ENCODE peak calls at places on chromosomes 4 and X, in eight cellular contexts. One of them, this sample, is unnamed.

GRCh38 chrX:23287191-23287764 is 47.4 kb upstream of the PTCHD1 start:
- DNase-seq in NCI-H2227 treated with DMSO at 0.1 percent for 48 hours: no peak
- DNase-seq in anterior cingulate cortex: no peak
- DNase-seq in AG08396: no peak
- DNase-seq in stimulated activated CD8-positive, alpha-beta memory T cell treated with anti-CD3 and anti-CD28 coated beads, Interleukin-7, amount 100 ng/mL, for 48 hours: no peak
- DNase-seq in left cardiac atrium: no peak
- DNase-seq in type B pancreatic cell: no peak
- DNase-seq in mesothelial cell of epicardium: no peak
- DNase-seq in this sample: no peak

GRCh38 chr4:52251864-52252263 is 200.8 kb downstream of the SPATA18 start:
- DNase-seq in NCI-H2227 treated with DMSO at 0.1 percent for 48 hours: no peak
- DNase-seq in anterior cingulate cortex: no peak
- DNase-seq in AG08396: no peak
- DNase-seq in stimulated activated CD8-positive, alpha-beta memory T cell treated with anti-CD3 and anti-CD28 coated beads, Interleukin-7, amount 100 ng/mL, for 48 hours: no peak
- DNase-seq in left cardiac atrium: no peak
- DNase-seq in type B pancreatic cell: no peak
- DNase-seq in mesothelial cell of epicardium: no peak
- DNase-seq in this sample: no peak

GRCh38 chr4:99117876-99118693 is 26.0 kb downstream of the ADH4 start:
- DNase-seq in NCI-H2227 treated with DMSO at 0.1 percent for 48 hours: no peak
- DNase-seq in anterior cingulate cortex: no peak
- DNase-seq in AG08396: no peak
- DNase-seq in stimulated activated CD8-positive, alpha-beta memory T cell treated with anti-CD3 and anti-CD28 coated beads, Interleukin-7, amount 100 ng/mL, for 48 hours: no peak
- DNase-seq in left cardiac atrium: no peak
- DNase-seq in type B pancreatic cell: no peak
- DNase-seq in mesothelial cell of epicardium: no peak
- DNase-seq in this sample: no peak

GRCh38 chrX:17563076-17563475 is 174.2 kb upstream of the SCML1 start:
- DNase-seq in NCI-H2227 treated with DMSO at 0.1 percent for 48 hours: no peak
- DNase-seq in anterior cingulate cortex: no peak
- DNase-seq in AG08396: no peak
- DNase-seq in stimulated activated CD8-positive, alpha-beta memory T cell treated with anti-CD3 and anti-CD28 coated beads, Interleukin-7, amount 100 ng/mL, for 48 hours: no peak
- DNase-seq in left cardiac atrium: no peak
- DNase-seq in type B pancreatic cell: no peak
- DNase-seq in mesothelial cell of epicardium: no peak
- DNase-seq in this sample: no peak

GRCh38 chr4:152085657-152086056 is 324.9 kb upstream of the GATB start:
- DNase-seq in NCI-H2227 treated with DMSO at 0.1 percent for 48 hours: no peak
- DNase-seq in anterior cingulate cortex: no peak
- DNase-seq in AG08396: no peak
- DNase-seq in stimulated activated CD8-positive, alpha-beta memory T cell treated with anti-CD3 and anti-CD28 coated beads, Interleukin-7, amount 100 ng/mL, for 48 hours: no peak
- DNase-seq in left cardiac atrium: no peak
- DNase-seq in type B pancreatic cell: no peak
- DNase-seq in mesothelial cell of epicardium: no peak
- DNase-seq in this sample: no peak

GRCh38 chr4:70583952-70584834 is 7.9 kb upstream of the AMBN start:
- DNase-seq in NCI-H2227 treated with DMSO at 0.1 percent for 48 hours: no peak
- DNase-seq in anterior cingulate cortex: no peak
- DNase-seq in AG08396: no peak
- DNase-seq in stimulated activated CD8-positive, alpha-beta memory T cell treated with anti-CD3 and anti-CD28 coated beads, Interleukin-7, amount 100 ng/mL, for 48 hours: no peak
- DNase-seq in left cardiac atrium: no peak
- DNase-seq in type B pancreatic cell: no peak
- DNase-seq in mesothelial cell of epicardium: no peak
- DNase-seq in this sample: no peak

GRCh38 chrX:101417981-101418841 is 10.2 kb downstream of the HNRNPH2 start:
- DNase-seq in NCI-H2227 treated with DMSO at 0.1 percent for 48 hours: peak
- DNase-seq in anterior cingulate cortex: peak
- DNase-seq in AG08396: peak
- DNase-seq in stimulated activated CD8-positive, alpha-beta memory T cell treated with anti-CD3 and anti-CD28 coated beads, Interleukin-7, amount 100 ng/mL, for 48 hours: no peak
- DNase-seq in left cardiac atrium: peak
- DNase-seq in type B pancreatic cell: no peak
- DNase-seq in mesothelial cell of epicardium: peak
- DNase-seq in this sample: peak

GRCh38 chr4:171812377-171813194 is 618 bp upstream of the GALNTL6 start:
- DNase-seq in NCI-H2227 treated with DMSO at 0.1 percent for 48 hours: no peak
- DNase-seq in anterior cingulate cortex: peak
- DNase-seq in AG08396: no peak
- DNase-seq in stimulated activated CD8-positive, alpha-beta memory T cell treated with anti-CD3 and anti-CD28 coated beads, Interleukin-7, amount 100 ng/mL, for 48 hours: no peak
- DNase-seq in left cardiac atrium: no peak
- DNase-seq in type B pancreatic cell: peak
- DNase-seq in mesothelial cell of epicardium: peak
- DNase-seq in this sample: no peak

GRCh38 chr4:173289351-173289725 is 44.8 kb downstream of the HMGB2 start:
- DNase-seq in NCI-H2227 treated with DMSO at 0.1 percent for 48 hours: no peak
- DNase-seq in anterior cingulate cortex: no peak
- DNase-seq in AG08396: no peak
- DNase-seq in stimulated activated CD8-positive, alpha-beta memory T cell treated with anti-CD3 and anti-CD28 coated beads, Interleukin-7, amount 100 ng/mL, for 48 hours: no peak
- DNase-seq in left cardiac atrium: no peak
- DNase-seq in type B pancreatic cell: no peak
- DNase-seq in mesothelial cell of epicardium: no peak
- DNase-seq in this sample: no peak

GRCh38 chrX:2412131-2412530 is 88.6 kb downstream of the DHRSX start:
- DNase-seq in NCI-H2227 treated with DMSO at 0.1 percent for 48 hours: no peak
- DNase-seq in anterior cingulate cortex: no peak
- DNase-seq in AG08396: no peak
- DNase-seq in stimulated activated CD8-positive, alpha-beta memory T cell treated with anti-CD3 and anti-CD28 coated beads, Interleukin-7, amount 100 ng/mL, for 48 hours: no peak
- DNase-seq in left cardiac atrium: no peak
- DNase-seq in type B pancreatic cell: no peak
- DNase-seq in mesothelial cell of epicardium: no peak
- DNase-seq in this sample: no peak

GRCh38 chrX:133337250-133337649 is 78.0 kb downstream of the GPC4 start:
- DNase-seq in NCI-H2227 treated with DMSO at 0.1 percent for 48 hours: no peak
- DNase-seq in anterior cingulate cortex: no peak
- DNase-seq in AG08396: no peak
- DNase-seq in stimulated activated CD8-positive, alpha-beta memory T cell treated with anti-CD3 and anti-CD28 coated beads, Interleukin-7, amount 100 ng/mL, for 48 hours: no peak
- DNase-seq in left cardiac atrium: no peak
- DNase-seq in type B pancreatic cell: no peak
- DNase-seq in mesothelial cell of epicardium: peak
- DNase-seq in this sample: no peak

GRCh38 chr4:56704074-56704473 is 23.0 kb upstream of the HOPX start:
- DNase-seq in NCI-H2227 treated with DMSO at 0.1 percent for 48 hours: no peak
- DNase-seq in anterior cingulate cortex: no peak
- DNase-seq in AG08396: no peak
- DNase-seq in stimulated activated CD8-positive, alpha-beta memory T cell treated with anti-CD3 and anti-CD28 coated beads, Interleukin-7, amount 100 ng/mL, for 48 hours: no peak
- DNase-seq in left cardiac atrium: no peak
- DNase-seq in type B pancreatic cell: no peak
- DNase-seq in mesothelial cell of epicardium: no peak
- DNase-seq in this sample: no peak

GRCh38 chr4:140112576-140112975 is 41.4 kb downstream of the MAML3 start:
- DNase-seq in NCI-H2227 treated with DMSO at 0.1 percent for 48 hours: no peak
- DNase-seq in anterior cingulate cortex: no peak
- DNase-seq in AG08396: no peak
- DNase-seq in stimulated activated CD8-positive, alpha-beta memory T cell treated with anti-CD3 and anti-CD28 coated beads, Interleukin-7, amount 100 ng/mL, for 48 hours: no peak
- DNase-seq in left cardiac atrium: no peak
- DNase-seq in type B pancreatic cell: no peak
- DNase-seq in mesothelial cell of epicardium: no peak
- DNase-seq in this sample: no peak

GRCh38 chr4:48311896-48312295 is 29.4 kb upstream of the SLAIN2 start:
- DNase-seq in NCI-H2227 treated with DMSO at 0.1 percent for 48 hours: no peak
- DNase-seq in anterior cingulate cortex: no peak
- DNase-seq in AG08396: no peak
- DNase-seq in stimulated activated CD8-positive, alpha-beta memory T cell treated with anti-CD3 and anti-CD28 coated beads, Interleukin-7, amount 100 ng/mL, for 48 hours: no peak
- DNase-seq in left cardiac atrium: no peak
- DNase-seq in type B pancreatic cell: no peak
- DNase-seq in mesothelial cell of epicardium: no peak
- DNase-seq in this sample: no peak

GRCh38 chr4:99564921-99565320 is 1.1 kb upstream of the TRMT10A start:
- DNase-seq in NCI-H2227 treated with DMSO at 0.1 percent for 48 hours: no peak
- DNase-seq in anterior cingulate cortex: no peak
- DNase-seq in AG08396: no peak
- DNase-seq in stimulated activated CD8-positive, alpha-beta memory T cell treated with anti-CD3 and anti-CD28 coated beads, Interleukin-7, amount 100 ng/mL, for 48 hours: no peak
- DNase-seq in left cardiac atrium: no peak
- DNase-seq in type B pancreatic cell: no peak
- DNase-seq in mesothelial cell of epicardium: no peak
- DNase-seq in this sample: no peak

GRCh38 chrX:72201836-72202536 is 20.4 kb downstream of the PIN4 start:
- DNase-seq in NCI-H2227 treated with DMSO at 0.1 percent for 48 hours: no peak
- DNase-seq in anterior cingulate cortex: no peak
- DNase-seq in AG08396: no peak
- DNase-seq in stimulated activated CD8-positive, alpha-beta memory T cell treated with anti-CD3 and anti-CD28 coated beads, Interleukin-7, amount 100 ng/mL, for 48 hours: no peak
- DNase-seq in left cardiac atrium: no peak
- DNase-seq in type B pancreatic cell: no peak
- DNase-seq in mesothelial cell of epicardium: no peak
- DNase-seq in this sample: no peak

GRCh38 chr4:158771776-158772175 is 3.0 kb downstream of the FNIP2 start:
- DNase-seq in NCI-H2227 treated with DMSO at 0.1 percent for 48 hours: no peak
- DNase-seq in anterior cingulate cortex: no peak
- DNase-seq in AG08396: no peak
- DNase-seq in stimulated activated CD8-positive, alpha-beta memory T cell treated with anti-CD3 and anti-CD28 coated beads, Interleukin-7, amount 100 ng/mL, for 48 hours: no peak
- DNase-seq in left cardiac atrium: no peak
- DNase-seq in type B pancreatic cell: no peak
- DNase-seq in mesothelial cell of epicardium: no peak
- DNase-seq in this sample: no peak

GRCh38 chr4:24137596-24137962 is 247.7 kb upstream of the PPARGC1A start:
- DNase-seq in NCI-H2227 treated with DMSO at 0.1 percent for 48 hours: no peak
- DNase-seq in anterior cingulate cortex: no peak
- DNase-seq in AG08396: no peak
- DNase-seq in stimulated activated CD8-positive, alpha-beta memory T cell treated with anti-CD3 and anti-CD28 coated beads, Interleukin-7, amount 100 ng/mL, for 48 hours: no peak
- DNase-seq in left cardiac atrium: no peak
- DNase-seq in type B pancreatic cell: no peak
- DNase-seq in mesothelial cell of epicardium: no peak
- DNase-seq in this sample: no peak

GRCh38 chr4:182085051-182085480 is 158.1 kb upstream of the TENM3 start:
- DNase-seq in NCI-H2227 treated with DMSO at 0.1 percent for 48 hours: no peak
- DNase-seq in anterior cingulate cortex: no peak
- DNase-seq in AG08396: no peak
- DNase-seq in stimulated activated CD8-positive, alpha-beta memory T cell treated with anti-CD3 and anti-CD28 coated beads, Interleukin-7, amount 100 ng/mL, for 48 hours: no peak
- DNase-seq in left cardiac atrium: no peak
- DNase-seq in type B pancreatic cell: no peak
- DNase-seq in mesothelial cell of epicardium: no peak
- DNase-seq in this sample: no peak

GRCh38 chr4:27145556-27145955 is 284.9 kb downstream of the STIM2 start:
- DNase-seq in NCI-H2227 treated with DMSO at 0.1 percent for 48 hours: no peak
- DNase-seq in anterior cingulate cortex: no peak
- DNase-seq in AG08396: no peak
- DNase-seq in stimulated activated CD8-positive, alpha-beta memory T cell treated with anti-CD3 and anti-CD28 coated beads, Interleukin-7, amount 100 ng/mL, for 48 hours: no peak
- DNase-seq in left cardiac atrium: no peak
- DNase-seq in type B pancreatic cell: no peak
- DNase-seq in mesothelial cell of epicardium: no peak
- DNase-seq in this sample: no peak

GRCh38 chrX:15854080-15854655 is 445 bp downstream of the AP1S2 start:
- DNase-seq in NCI-H2227 treated with DMSO at 0.1 percent for 48 hours: peak
- DNase-seq in anterior cingulate cortex: no peak
- DNase-seq in AG08396: peak
- DNase-seq in stimulated activated CD8-positive, alpha-beta memory T cell treated with anti-CD3 and anti-CD28 coated beads, Interleukin-7, amount 100 ng/mL, for 48 hours: peak
- DNase-seq in left cardiac atrium: peak
- DNase-seq in type B pancreatic cell: peak
- DNase-seq in mesothelial cell of epicardium: peak
- DNase-seq in this sample: peak

GRCh38 chrX:31527455-31528126 is 455.8 kb upstream of the FTHL17 start:
- DNase-seq in NCI-H2227 treated with DMSO at 0.1 percent for 48 hours: no peak
- DNase-seq in anterior cingulate cortex: no peak
- DNase-seq in AG08396: no peak
- DNase-seq in stimulated activated CD8-positive, alpha-beta memory T cell treated with anti-CD3 and anti-CD28 coated beads, Interleukin-7, amount 100 ng/mL, for 48 hours: no peak
- DNase-seq in left cardiac atrium: no peak
- DNase-seq in type B pancreatic cell: no peak
- DNase-seq in mesothelial cell of epicardium: no peak
- DNase-seq in this sample: no peak

GRCh38 chr4:118920247-118920646 is 31.6 kb downstream of the SYNPO2 start:
- DNase-seq in NCI-H2227 treated with DMSO at 0.1 percent for 48 hours: no peak
- DNase-seq in anterior cingulate cortex: no peak
- DNase-seq in AG08396: no peak
- DNase-seq in stimulated activated CD8-positive, alpha-beta memory T cell treated with anti-CD3 and anti-CD28 coated beads, Interleukin-7, amount 100 ng/mL, for 48 hours: no peak
- DNase-seq in left cardiac atrium: no peak
- DNase-seq in type B pancreatic cell: no peak
- DNase-seq in mesothelial cell of epicardium: no peak
- DNase-seq in this sample: no peak

GRCh38 chr4:185839204-185839712 is 27.3 kb upstream of the SORBS2 start:
- DNase-seq in NCI-H2227 treated with DMSO at 0.1 percent for 48 hours: no peak
- DNase-seq in anterior cingulate cortex: no peak
- DNase-seq in AG08396: peak
- DNase-seq in stimulated activated CD8-positive, alpha-beta memory T cell treated with anti-CD3 and anti-CD28 coated beads, Interleukin-7, amount 100 ng/mL, for 48 hours: no peak
- DNase-seq in left cardiac atrium: peak
- DNase-seq in type B pancreatic cell: no peak
- DNase-seq in mesothelial cell of epicardium: no peak
- DNase-seq in this sample: no peak

GRCh38 chrX:10524578-10524977 is 95.8 kb downstream of the MID1 start:
- DNase-seq in NCI-H2227 treated with DMSO at 0.1 percent for 48 hours: no peak
- DNase-seq in anterior cingulate cortex: no peak
- DNase-seq in AG08396: no peak
- DNase-seq in stimulated activated CD8-positive, alpha-beta memory T cell treated with anti-CD3 and anti-CD28 coated beads, Interleukin-7, amount 100 ng/mL, for 48 hours: no peak
- DNase-seq in left cardiac atrium: no peak
- DNase-seq in type B pancreatic cell: no peak
- DNase-seq in mesothelial cell of epicardium: no peak
- DNase-seq in this sample: no peak

GRCh38 chrX:124984140-124984813 is 335.4 kb upstream of the TEX13C start:
- DNase-seq in NCI-H2227 treated with DMSO at 0.1 percent for 48 hours: no peak
- DNase-seq in anterior cingulate cortex: no peak
- DNase-seq in AG08396: no peak
- DNase-seq in stimulated activated CD8-positive, alpha-beta memory T cell treated with anti-CD3 and anti-CD28 coated beads, Interleukin-7, amount 100 ng/mL, for 48 hours: no peak
- DNase-seq in left cardiac atrium: no peak
- DNase-seq in type B pancreatic cell: no peak
- DNase-seq in mesothelial cell of epicardium: no peak
- DNase-seq in this sample: no peak

GRCh38 chr4:185328586-185328985 is 67.1 kb downstream of the LRP2BP start:
- DNase-seq in NCI-H2227 treated with DMSO at 0.1 percent for 48 hours: no peak
- DNase-seq in anterior cingulate cortex: no peak
- DNase-seq in AG08396: no peak
- DNase-seq in stimulated activated CD8-positive, alpha-beta memory T cell treated with anti-CD3 and anti-CD28 coated beads, Interleukin-7, amount 100 ng/mL, for 48 hours: no peak
- DNase-seq in left cardiac atrium: no peak
- DNase-seq in type B pancreatic cell: no peak
- DNase-seq in mesothelial cell of epicardium: no peak
- DNase-seq in this sample: no peak

GRCh38 chr4:4411906-4412305 is 25.0 kb downstream of the NSG1 start:
- DNase-seq in NCI-H2227 treated with DMSO at 0.1 percent for 48 hours: no peak
- DNase-seq in anterior cingulate cortex: no peak
- DNase-seq in AG08396: no peak
- DNase-seq in stimulated activated CD8-positive, alpha-beta memory T cell treated with anti-CD3 and anti-CD28 coated beads, Interleukin-7, amount 100 ng/mL, for 48 hours: no peak
- DNase-seq in left cardiac atrium: no peak
- DNase-seq in type B pancreatic cell: no peak
- DNase-seq in mesothelial cell of epicardium: no peak
- DNase-seq in this sample: no peak

GRCh38 chr4:110532901-110533589 is 57.1 kb downstream of the ENPEP start:
- DNase-seq in NCI-H2227 treated with DMSO at 0.1 percent for 48 hours: no peak
- DNase-seq in anterior cingulate cortex: no peak
- DNase-seq in AG08396: no peak
- DNase-seq in stimulated activated CD8-positive, alpha-beta memory T cell treated with anti-CD3 and anti-CD28 coated beads, Interleukin-7, amount 100 ng/mL, for 48 hours: no peak
- DNase-seq in left cardiac atrium: no peak
- DNase-seq in type B pancreatic cell: no peak
- DNase-seq in mesothelial cell of epicardium: no peak
- DNase-seq in this sample: no peak

GRCh38 chr4:90443231-90443630 is 316.0 kb downstream of the CCSER1 start:
- DNase-seq in NCI-H2227 treated with DMSO at 0.1 percent for 48 hours: no peak
- DNase-seq in anterior cingulate cortex: no peak
- DNase-seq in AG08396: no peak
- DNase-seq in stimulated activated CD8-positive, alpha-beta memory T cell treated with anti-CD3 and anti-CD28 coated beads, Interleukin-7, amount 100 ng/mL, for 48 hours: no peak
- DNase-seq in left cardiac atrium: no peak
- DNase-seq in type B pancreatic cell: no peak
- DNase-seq in mesothelial cell of epicardium: no peak
- DNase-seq in this sample: no peak

GRCh38 chr4:2962614-2963184 is 507 bp downstream of the NOP14 start:
- DNase-seq in NCI-H2227 treated with DMSO at 0.1 percent for 48 hours: peak
- DNase-seq in anterior cingulate cortex: no peak
- DNase-seq in AG08396: peak
- DNase-seq in stimulated activated CD8-positive, alpha-beta memory T cell treated with anti-CD3 and anti-CD28 coated beads, Interleukin-7, amount 100 ng/mL, for 48 hours: no peak
- DNase-seq in left cardiac atrium: peak
- DNase-seq in type B pancreatic cell: no peak
- DNase-seq in mesothelial cell of epicardium: no peak
- DNase-seq in this sample: no peak

GRCh38 chrX:2751291-2751690 is 549 bp upstream of the XG start:
- DNase-seq in NCI-H2227 treated with DMSO at 0.1 percent for 48 hours: no peak
- DNase-seq in anterior cingulate cortex: no peak
- DNase-seq in AG08396: no peak
- DNase-seq in stimulated activated CD8-positive, alpha-beta memory T cell treated with anti-CD3 and anti-CD28 coated beads, Interleukin-7, amount 100 ng/mL, for 48 hours: no peak
- DNase-seq in left cardiac atrium: no peak
- DNase-seq in type B pancreatic cell: no peak
- DNase-seq in mesothelial cell of epicardium: no peak
- DNase-seq in this sample: no peak

GRCh38 chr4:12203945-12204344 is 775.3 kb upstream of the HS3ST1 start:
- DNase-seq in NCI-H2227 treated with DMSO at 0.1 percent for 48 hours: no peak
- DNase-seq in anterior cingulate cortex: no peak
- DNase-seq in AG08396: no peak
- DNase-seq in stimulated activated CD8-positive, alpha-beta memory T cell treated with anti-CD3 and anti-CD28 coated beads, Interleukin-7, amount 100 ng/mL, for 48 hours: no peak
- DNase-seq in left cardiac atrium: no peak
- DNase-seq in type B pancreatic cell: no peak
- DNase-seq in mesothelial cell of epicardium: no peak
- DNase-seq in this sample: no peak

GRCh38 chr4:170599894-170600293 is 510.1 kb upstream of the AADAT start:
- DNase-seq in NCI-H2227 treated with DMSO at 0.1 percent for 48 hours: no peak
- DNase-seq in anterior cingulate cortex: no peak
- DNase-seq in AG08396: no peak
- DNase-seq in stimulated activated CD8-positive, alpha-beta memory T cell treated with anti-CD3 and anti-CD28 coated beads, Interleukin-7, amount 100 ng/mL, for 48 hours: no peak
- DNase-seq in left cardiac atrium: no peak
- DNase-seq in type B pancreatic cell: no peak
- DNase-seq in mesothelial cell of epicardium: no peak
- DNase-seq in this sample: no peak